ENCODE peak calls at places on chromosomes 1 and 21, in ten cellular contexts. J, A, E, B, X, T, G, F, Y and H are unnamed samples.

GRCh38 chr1:8706995-8707396 is 110.4 kb downstream of the RERE start:
- DNase-seq in Y (no peak), J (peak; percentile 32), G (peak; percentile 30), A (peak; percentile 19), B (no peak), F (no peak), T (no peak), E (peak; percentile 59), X (peak; percentile 47), H (no peak)

GRCh38 chr1:186295980-186296379 is 79.1 kb downstream of the TPR start:
- DNase-seq in A (peak; percentile 65), X (no peak), Y (no peak), T (no peak), F (no peak), E (no peak), B (no peak), G (peak; percentile 48), J (peak; percentile 19), H (no peak)

GRCh38 chr21:42094811-42095210 is 23.7 kb downstream of the UMODL1 start:
- DNase-seq in T (no peak), E (no peak), G (no peak), B (no peak), J (no peak), F (no peak), Y (no peak), A (no peak), X (no peak), H (no peak)

GRCh38 chr1:58620926-58621325 is 43.9 kb upstream of the TACSTD2 start:
- DNase-seq in G (peak; percentile 1), X (no peak), T (no peak), J (no peak), E (no peak), A (no peak), F (no peak), Y (no peak), B (no peak), H (no peak)

GRCh38 chr1:154710091-154710490 is 102.1 kb upstream of the ADAR start:
- DNase-seq in X (no peak), J (no peak), F (no peak), E (no peak), T (no peak), A (no peak), G (no peak), B (no peak), Y (no peak), H (no peak)

GRCh38 chr1:31627301-31627929 is 9.9 kb downstream of the HCRTR1 start:
- DNase-seq in F (peak; percentile 91), Y (peak; percentile 61), B (no peak), T (peak; percentile 72), A (peak; percentile 31), E (no peak), G (no peak), X (no peak), J (no peak), H (no peak)

GRCh38 chr21:43787180-43787533 is 2.2 kb upstream of the RRP1 start:
- DNase-seq in B (no peak), T (no peak), A (no peak), J (no peak), E (no peak), G (no peak), F (no peak), Y (no peak), X (no peak), H (no peak)

GRCh38 chr1:78833491-78833890 is 173.0 kb downstream of the ADGRL4 start:
- DNase-seq in B (no peak), T (no peak), E (peak; percentile 80), Y (no peak), X (no peak), A (peak; percentile 85), G (peak; percentile 37), J (peak; percentile 78), F (no peak), H (no peak)

GRCh38 chr1:229689273-229689672 is 63.2 kb downstream of the URB2 start:
- DNase-seq in X (no peak), A (no peak), Y (no peak), E (no peak), B (no peak), G (no peak), J (no peak), T (no peak), F (no peak), H (no peak)

GRCh38 chr1:10267319-10267718 is 56.9 kb downstream of the KIF1B start:
- DNase-seq in B (no peak), A (peak; percentile 23), Y (no peak), T (no peak), F (no peak), X (no peak), E (no peak), J (peak; percentile 38), G (no peak), H (no peak)

GRCh38 chr1:38344705-38345104 is 298.1 kb upstream of the POU3F1 start:
- DNase-seq in X (no peak), T (no peak), E (no peak), J (no peak), F (no peak), A (no peak), G (no peak), Y (no peak), B (no peak), H (no peak)

GRCh38 chr21:35411434-35411833 is 362.3 kb upstream of the RUNX1 start:
- DNase-seq in T (no peak), F (no peak), B (no peak), A (no peak), E (no peak), X (no peak), G (no peak), Y (no peak), J (no peak), H (no peak)

GRCh38 chr1:207890136-207890738 is 20.7 kb downstream of the CD34 start:
- DNase-seq in B (no peak), F (peak; percentile 85), G (no peak), T (peak; percentile 80), J (peak; percentile 67), E (peak; percentile 80), A (peak; percentile 70), X (no peak), Y (no peak), H (no peak)
- TF ChIP-seq CTCF in B (no peak), F (no peak), G (no peak), T (no peak), J (no peak), E (no peak), A (no peak), X (no peak), Y (no peak), H (no peak)

GRCh38 chr1:159853417-159853816 is 9.0 kb downstream of the VSIG8 start:
- DNase-seq in Y (no peak), F (no peak), J (peak; percentile 65), A (no peak), T (no peak), X (no peak), B (no peak), E (peak; percentile 20), G (no peak), H (no peak)

GRCh38 chr1:159849972-159850371 is 12.5 kb downstream of the VSIG8 start:
- DNase-seq in F (no peak), Y (no peak), X (no peak), T (no peak), J (peak; percentile 54), B (no peak), G (no peak), E (no peak), A (no peak), H (no peak)

GRCh38 chr1:159854101-159854692 is 8.3 kb downstream of the VSIG8 start:
- DNase-seq in G (peak; percentile 69), J (no peak), F (peak; percentile 73), E (peak; percentile 48), Y (peak; percentile 85), A (peak; percentile 53), B (peak; percentile 67), X (peak; percentile 72), T (peak; percentile 86), H (no peak)

GRCh38 chr1:159848316-159848715 is 14.1 kb downstream of the VSIG8 start:
- DNase-seq in X (no peak), J (no peak), G (no peak), B (no peak), Y (no peak), A (no peak), T (no peak), E (no peak), F (no peak), H (no peak)

GRCh38 chr1:159851386-159851785 is 11.1 kb downstream of the VSIG8 start:
- DNase-seq in A (no peak), T (no peak), G (no peak), Y (no peak), B (no peak), E (no peak), X (peak; percentile 52), F (no peak), J (no peak), H (no peak)
- TF ChIP-seq CTCF in A (no peak), T (no peak), G (no peak), Y (no peak), B (no peak), E (peak; percentile 42), X (peak; percentile 55), F (no peak), J (peak; percentile 16), H (no peak)

DNA sequence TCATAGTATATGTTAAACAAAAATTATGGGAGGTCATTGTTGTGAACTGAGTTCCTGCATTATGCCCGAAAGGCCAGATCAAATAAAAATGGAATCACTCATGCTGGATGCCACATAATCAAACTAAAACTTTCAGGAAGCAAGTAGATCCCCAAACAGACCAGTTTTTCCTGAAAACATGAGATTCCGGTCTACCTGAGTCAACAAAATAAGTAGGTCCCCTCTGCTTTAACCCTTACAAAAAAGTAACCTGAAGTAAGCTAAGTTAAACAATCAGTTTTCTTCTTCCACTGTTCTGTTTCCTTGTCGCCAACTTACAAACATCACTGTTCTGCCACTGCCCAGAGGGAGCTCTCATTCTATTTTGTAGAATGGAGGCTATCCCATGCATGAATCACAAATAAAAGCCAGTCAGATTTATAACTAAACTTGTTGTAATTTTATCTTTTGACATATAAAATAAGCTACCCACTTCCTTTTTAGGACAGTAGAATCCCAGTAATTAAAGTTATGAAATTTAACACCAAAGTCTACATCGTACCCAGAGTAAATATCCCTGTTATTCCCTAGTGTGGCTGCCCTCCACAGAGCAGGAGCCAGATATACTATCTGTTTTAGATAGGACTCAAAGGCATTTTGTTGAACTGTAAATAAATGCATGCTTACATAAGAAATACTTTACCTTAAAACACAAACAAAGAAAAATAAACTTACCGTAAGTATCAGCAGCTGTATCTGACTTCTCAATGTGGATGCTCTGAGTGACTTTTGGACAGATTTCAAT is 149.4 kb downstream of the TIAM1 start:
- DNase-seq in J (no peak), A (no peak), Y (no peak), G (no peak), T (no peak), B (no peak), E (no peak), F (no peak), X (no peak), H (no peak)
- TF ChIP-seq CTCF in J (no peak), A (no peak), Y (no peak), G (no peak), T (no peak), B (no peak), E (no peak), F (no peak), X (no peak), H (no peak)

DNA sequence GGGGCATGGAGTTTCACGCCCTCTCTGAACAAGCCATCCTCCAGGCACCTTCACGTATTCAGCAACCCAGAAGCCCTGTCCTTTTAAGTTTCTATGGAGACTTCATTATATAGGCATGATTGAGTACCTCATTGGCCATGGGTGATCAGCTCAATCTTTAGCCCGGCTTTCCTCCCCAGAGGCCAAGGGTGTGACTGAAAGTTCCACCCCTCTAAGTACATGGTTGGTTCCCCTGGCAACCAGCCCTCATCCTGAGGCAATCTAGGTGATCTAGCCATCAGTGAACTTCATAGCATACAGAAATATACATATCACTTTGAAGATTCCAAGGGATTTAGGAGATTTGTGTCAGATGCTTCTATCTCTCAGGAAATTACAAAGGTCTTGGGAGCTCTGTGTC is 21.3 kb upstream of the DHX9 start:
- DNase-seq in F (no peak), G (no peak), X (no peak), A (no peak), T (no peak), B (no peak), Y (no peak), E (no peak), J (no peak), H (no peak)
- TF ChIP-seq CTCF in F (no peak), G (no peak), X (no peak), A (no peak), T (no peak), B (no peak), Y (no peak), E (no peak), J (no peak), H (no peak)